ENCODE peak calls at places on chromosome 7, in seven cellular contexts. M is H9, G is GM23248, F is mesendoderm, H is neuronal stem cell, D is neural progenitor cell, X is mesenchymal stem cell. B is an unnamed sample.

GRCh38 chr7:101595246-101595645 is 33.9 kb downstream of the MYL10 start:
- DNase-seq in H (no peak), X (no peak), M (peak; percentile 7), D (no peak), G (no peak), F (no peak), B (no peak)

GRCh38 chr7:4712371-4713182 is 30.5 kb downstream of the FOXK1 start:
- DNase-seq in G (peak; percentile 77), X (peak; percentile 77), H (no peak), F (no peak), M (no peak), D (no peak), B (peak; percentile 29)

GRCh38 chr7:151798851-151799428 is 78.0 kb downstream of the PRKAG2 start:
- DNase-seq in H (no peak), M (no peak), F (no peak), X (no peak), G (peak; percentile 19), D (no peak), B (no peak)

GRCh38 chr7:127629268-127629854 is 11.4 kb upstream of the PAX4 start:
- DNase-seq in X (no peak), M (peak; percentile 95), H (no peak), G (no peak), F (peak; percentile 90), D (peak; percentile 65), B (no peak)

GRCh38 chr7:479115-479947 is 40.3 kb downstream of the PDGFA start:
- DNase-seq in M (no peak), G (no peak), D (no peak), H (no peak), X (no peak), F (no peak), B (no peak)

GRCh38 chr7:17275749-17276671 is 22.4 kb upstream of the AHR start:
- DNase-seq in H (no peak), F (no peak), D (no peak), G (peak; percentile 98), X (peak; percentile 78), M (no peak), B (peak; percentile 98)

GRCh38 chr7:15582773-15583172 is 21.0 kb upstream of the AGMO start:
- DNase-seq in G (no peak), M (no peak), F (no peak), X (no peak), H (no peak), D (no peak), B (no peak)

GRCh38 chr7:151666886-151667285 is 147.2 kb upstream of the RHEB start:
- DNase-seq in X (no peak), M (no peak), F (no peak), H (no peak), D (no peak), G (no peak), B (no peak)

GRCh38 chr7:82284936-82285519 is 158.5 kb downstream of the CACNA2D1 start:
- DNase-seq in D (no peak), H (no peak), M (peak; percentile 60), X (no peak), G (no peak), F (peak; percentile 92), B (no peak)

GRCh38 chr7:14144538-14144937 is 155.1 kb upstream of the ETV1 start:
- DNase-seq in H (no peak), G (no peak), D (no peak), M (no peak), F (no peak), X (no peak), B (no peak)

GRCh38 chr7:141695803-141696289 is 6.1 kb downstream of the DENND11 start:
- DNase-seq in F (no peak), D (no peak), X (no peak), M (no peak), H (no peak), G (no peak), B (no peak)
- H3K4me2 ChIP-seq in F (no peak overlapping the region), D (no peak overlapping the region), X (no peak overlapping the region), M (no peak overlapping the region), H (no peak overlapping the region), G (no peak overlapping the region), B (no peak overlapping the region)

GRCh38 chr7:55555160-55555559 is 17.1 kb downstream of the VOPP1 start:
- DNase-seq in X (no peak), D (no peak), H (no peak), F (no peak), G (no peak), M (peak; percentile 59), B (no peak)
- H3K4me1 ChIP-seq in X (peaks cover 34% of the 10 kb centered on the region), D (peaks cover 19% of the 10 kb centered on the region), H (peaks cover 10% of the 10 kb centered on the region), F (peaks cover 14% of the 10 kb centered on the region), G (peaks cover 17% of the 10 kb centered on the region), M (peaks cover 27% of the 10 kb centered on the region), B (peaks cover 38% of the 10 kb centered on the region)

GRCh38 chr7:44105832-44106231 is 1.7 kb downstream of the AEBP1 start:
- DNase-seq in D (no peak), F (no peak), G (no peak), M (no peak), H (no peak), X (no peak), B (no peak)
- H3K4me2 ChIP-seq in D (peak overlapping the region; percentile 80), F (no peak overlapping the region), G (peak overlapping the region; percentile 76), M (no peak overlapping the region), H (no peak overlapping the region), X (peak overlapping the region; percentile 79), B (peak overlapping the region; percentile 89)

GRCh38 chr7:47581442-47581820 is 480 bp downstream of the TNS3 start:
- DNase-seq in H (no peak), G (peak; percentile 42), D (peak; percentile 59), F (peak; percentile 54), X (peak; percentile 34), M (no peak), B (no peak)
- H3K4me1 ChIP-seq in H (peaks cover 14% of the 10 kb centered on the region), G (peaks cover 29% of the 10 kb centered on the region), D (peaks cover 11% of the 10 kb centered on the region), F (peaks cover 3% of the 10 kb centered on the region), X (peaks cover 30% of the 10 kb centered on the region), M (no peaks in the 10 kb centered on the region), B (peaks cover 23% of the 10 kb centered on the region)

DNA sequence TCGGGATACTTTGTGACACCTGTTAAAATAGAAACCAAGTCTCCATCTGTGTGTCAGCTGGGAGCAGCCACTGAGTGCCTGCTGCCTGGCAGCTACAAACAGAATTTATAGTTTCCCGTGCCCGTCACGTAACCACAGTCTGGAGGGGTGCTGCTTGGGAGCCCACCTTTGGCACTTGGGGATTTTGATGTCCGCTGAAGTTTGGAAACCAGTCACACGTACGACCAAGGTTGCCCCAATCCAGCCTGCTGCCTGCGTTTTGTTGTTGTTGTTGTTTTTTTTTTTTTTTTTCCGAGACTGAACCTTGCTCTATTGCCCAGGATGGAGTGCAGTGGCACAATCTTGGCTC is 1.6 kb downstream of the TRRAP start:
- DNase-seq in X (no peak), D (no peak), M (no peak), H (no peak), F (no peak), G (no peak), B (no peak)
- H3K4me2 ChIP-seq in X (peak overlapping the region; percentile 92), D (peak overlapping the region; percentile 99), M (peak overlapping the region; percentile 73), H (no peak overlapping the region), F (no peak overlapping the region), G (peak overlapping the region; percentile 92), B (peak overlapping the region; percentile 100)

GRCh38 chr7:2098496-2098895 is 134.2 kb downstream of the MAD1L1 start:
- DNase-seq in X (no peak), G (no peak), F (no peak), M (no peak), D (no peak), H (no peak), B (no peak)
- H3K4me1 ChIP-seq in X (peaks cover 13% of the 10 kb centered on the region), G (peaks cover 12% of the 10 kb centered on the region), F (no peaks in the 10 kb centered on the region), M (no peaks in the 10 kb centered on the region), D (no peaks in the 10 kb centered on the region), H (peaks cover 26% of the 10 kb centered on the region), B (peaks cover 8% of the 10 kb centered on the region)

GRCh38 chr7:2572101-2572842 is 13.5 kb downstream of the IQCE start:
- DNase-seq in G (peak; percentile 33), D (no peak), X (peak; percentile 79), H (no peak), F (peak; percentile 44), M (no peak), B (peak; percentile 74)
- H3K4me2 ChIP-seq in G (no peak overlapping the region), D (no peak overlapping the region), X (peak overlapping the region; percentile 46), H (no peak overlapping the region), F (no peak overlapping the region), M (no peak overlapping the region), B (peak overlapping the region; percentile 67)

GRCh38 chr7:2806571-2806970 is 37.5 kb downstream of the GNA12 start:
- DNase-seq in D (no peak), X (no peak), F (no peak), H (no peak), M (no peak), G (no peak), B (no peak)
- H3K4me1 ChIP-seq in D (peaks cover 25% of the 10 kb centered on the region), X (peaks cover 29% of the 10 kb centered on the region), F (peaks cover 13% of the 10 kb centered on the region), H (peaks cover 15% of the 10 kb centered on the region), M (peaks cover 22% of the 10 kb centered on the region), G (peaks cover 42% of the 10 kb centered on the region), B (peaks cover 28% of the 10 kb centered on the region)